ENCODE peak calls at places on chromosomes 4 and X, in six cellular contexts. F, B, U, Z, T and P are unnamed samples.

GRCh38 chrX:39592776-39593175 is 505.0 kb downstream of the BCOR start:
- DNase-seq in F (no peak), B (peak), U (no peak), Z (peak), T (no peak), P (no peak)

GRCh38 chrX:108312938-108313337 is 125.3 kb downstream of the COL4A6 start:
- DNase-seq in F (no peak), B (peak), U (no peak), Z (peak), T (no peak), P (no peak)

GRCh38 chr4:156971623-156972369 is at the start of gene PDGFC:
- DNase-seq in F (no peak), B (peak), U (peak), Z (peak), T (no peak), P (no peak)

GRCh38 chr4:82517043-82517442 is 44.7 kb downstream of the TMEM150C start:
- DNase-seq in F (no peak), B (peak), U (no peak), Z (peak), T (no peak), P (no peak)

GRCh38 chrX:19513383-19513782 is 1.9 kb downstream of the MAP3K15 start:
- DNase-seq in F (no peak), B (peak), U (no peak), Z (no peak), T (no peak), P (no peak)

GRCh38 chrX:107716045-107716684 is 59.4 kb downstream of the TSC22D3 start:
- DNase-seq in F (no peak), B (peak), U (no peak), Z (peak), T (peak), P (no peak)

GRCh38 chr4:32798471-32798870 is 2078.3 kb downstream of the PCDH7 start:
- DNase-seq in F (no peak), B (no peak), U (no peak), Z (no peak), T (no peak), P (no peak)

GRCh38 chr4:153518637-153519384 is 52.7 kb downstream of the TMEM131L start:
- DNase-seq in F (no peak), B (peak), U (peak), Z (peak), T (no peak), P (peak)

GRCh38 chr4:174578366-174578765 is 56.1 kb upstream of the HPGD start:
- DNase-seq in F (no peak), B (peak), U (no peak), Z (peak), T (no peak), P (no peak)

GRCh38 chr4:72084587-72085011 is 52.8 kb downstream of the NPFFR2 start:
- DNase-seq in F (no peak), B (no peak), U (no peak), Z (no peak), T (no peak), P (no peak)

GRCh38 chrX:13013353-13014110 is 30.9 kb downstream of the FAM9C start:
- DNase-seq in F (peak), B (peak), U (peak), Z (peak), T (no peak), P (no peak)

DNA sequence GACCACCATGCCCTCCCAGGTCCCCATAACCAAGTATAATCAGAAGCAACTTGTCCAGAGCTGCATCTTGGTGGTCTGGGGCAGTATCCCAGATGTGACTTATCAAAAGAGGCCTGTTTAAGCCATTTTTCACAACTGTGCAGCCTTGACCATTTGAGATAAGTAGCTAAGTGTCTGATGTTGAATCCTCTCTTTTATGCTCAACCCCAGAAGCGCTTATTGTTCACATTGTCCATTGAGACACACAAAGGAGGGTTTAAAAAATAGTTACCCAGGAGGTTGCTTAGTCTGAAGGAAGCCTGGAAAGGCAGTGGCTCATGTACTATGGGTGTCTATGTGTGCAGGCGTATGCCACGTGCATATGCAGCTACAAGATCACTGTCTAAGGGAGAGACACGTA is 27.0 kb downstream of the ENPP6 start:
- DNase-seq in F (no peak), B (no peak), U (no peak), Z (no peak), T (no peak), P (no peak)
- H3K4me3 ChIP-seq in F (no peak), B (no peak), U (no peak), Z (no peak), T (no peak), P (no peak)

GRCh38 chr4:6855692-6856297 is 53.8 kb upstream of the TBC1D14 start:
- DNase-seq in F (no peak), B (peak), U (no peak), Z (peak), T (peak), P (peak)

GRCh38 chr4:6859543-6859942 is 50.1 kb upstream of the TBC1D14 start:
- DNase-seq in F (no peak), B (no peak), U (no peak), Z (no peak), T (no peak), P (no peak)

GRCh38 chr4:6857009-6857882 is 52.4 kb upstream of the TBC1D14 start:
- DNase-seq in F (no peak), B (no peak), U (no peak), Z (no peak), T (no peak), P (no peak)

GRCh38 chr4:6856391-6856790 is 53.2 kb upstream of the TBC1D14 start:
- DNase-seq in F (no peak), B (no peak), U (no peak), Z (no peak), T (no peak), P (no peak)

DNA sequence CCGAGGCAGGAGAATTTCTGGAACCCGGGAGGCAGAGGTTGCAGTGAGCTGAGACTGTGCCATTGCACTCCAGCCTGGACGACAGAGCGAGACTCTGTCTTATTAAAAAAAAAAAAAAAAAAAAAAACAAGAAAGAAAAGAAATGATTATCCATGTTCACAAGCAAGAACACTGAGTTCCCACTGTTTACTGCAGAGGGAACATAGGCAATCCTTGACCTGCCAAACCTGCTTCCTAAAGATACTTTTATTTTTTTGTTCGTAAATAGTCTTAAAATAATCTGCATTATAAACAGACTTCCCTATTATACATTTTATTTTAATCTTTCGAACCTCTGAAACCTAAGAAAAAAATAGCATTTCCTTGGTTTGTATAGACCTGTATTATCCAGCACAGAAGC is 50.6 kb upstream of the TBC1D14 start:
- DNase-seq in F (no peak), B (no peak), U (no peak), Z (no peak), T (no peak), P (no peak)
- H3K4me3 ChIP-seq in F (no peak), B (no peak), U (no peak), Z (no peak), T (no peak), P (no peak)

GRCh38 chr4:105992641-105993305 is 97.5 kb downstream of the NPNT start:
- DNase-seq in F (no peak), B (peak), U (no peak), Z (no peak), T (no peak), P (no peak)

GRCh38 chr4:105991726-105992125 is 96.5 kb downstream of the NPNT start:
- DNase-seq in F (no peak), B (no peak), U (no peak), Z (no peak), T (no peak), P (no peak)

GRCh38 chr4:105989411-105990242 is 94.4 kb downstream of the NPNT start:
- DNase-seq in F (no peak), B (no peak), U (no peak), Z (no peak), T (no peak), P (no peak)

GRCh38 chr4:105988671-105989070 is 93.4 kb downstream of the NPNT start:
- DNase-seq in F (no peak), B (no peak), U (no peak), Z (no peak), T (no peak), P (no peak)

GRCh38 chr4:105990933-105991332 is 95.7 kb downstream of the NPNT start:
- DNase-seq in F (no peak), B (peak), U (peak), Z (peak), T (no peak), P (no peak)
- H3K4me3 ChIP-seq in F (no peak), B (no peak), U (no peak), Z (no peak), T (no peak), P (no peak)

GRCh38 chrX:8726031-8726652 is 5.8 kb downstream of the ANOS1 start:
- DNase-seq in F (no peak), B (peak), U (no peak), Z (no peak), T (no peak), P (no peak)

GRCh38 chrX:8728932-8729331 is 3.0 kb downstream of the ANOS1 start:
- DNase-seq in F (no peak), B (no peak), U (no peak), Z (no peak), T (no peak), P (no peak)

GRCh38 chrX:8730812-8731578 is 942 bp downstream of the ANOS1 start:
- DNase-seq in F (no peak), B (no peak), U (no peak), Z (no peak), T (no peak), P (no peak)

GRCh38 chrX:8731579-8732395 is at the start of gene ANOS1:
- DNase-seq in F (no peak), B (peak), U (no peak), Z (peak), T (no peak), P (no peak)
- H3K4me3 ChIP-seq in F (no peak), B (peak), U (peak), Z (peak), T (no peak), P (no peak)

GRCh38 chrX:152601848-152602616 is 35.7 kb upstream of the GABRQ start:
- DNase-seq in F (peak), B (no peak), U (peak), Z (no peak), T (no peak), P (peak)
- H3K4me3 ChIP-seq in F (no peak), B (no peak), U (no peak), Z (no peak), T (no peak), P (no peak)